ENCODE peak calls at places on chromosomes 1 and 21, in eight cellular contexts. O is right cardiac atrium; D is lower lobe of right lung; C is tibial nerve; B is colonic mucosa; I is transverse colon; M is ovary; K is naive thymus-derived CD4-positive, alpha-beta T cell. Q is an unnamed sample. For H3K27me3 and H3K4me1, the result is how much of the 10 kb centered on the place peaks cover.

GRCh38 chr1:59077739-59078503 is 219.0 kb upstream of the FGGY start:
- DNase-seq in O (no peak), D (no peak), C (no peak), B (no peak), I (no peak), M (no peak), K (no peak), Q (no peak)

GRCh38 chr1:64050601-64051000 is 152.8 kb upstream of the UBE2U start:
- DNase-seq in O (no peak), D (no peak), C (no peak), B (no peak), I (no peak), M (no peak), K (no peak), Q (no peak)

GRCh38 chr1:93814795-93815737 is 63.9 kb downstream of the DNTTIP2 start:
- DNase-seq in O (no peak), D (no peak), C (no peak), B (no peak), I (no peak), M (no peak), K (no peak), Q (no peak)

GRCh38 chr1:202968895-202969295 is 1.8 kb upstream of the CYB5R1 start:
- DNase-seq in O (peak), D (peak), C (no peak), B (peak), I (peak), M (no peak), K (peak), Q (no peak)

GRCh38 chr1:181044449-181044966 is 10.7 kb downstream of the MR1 start:
- DNase-seq in O (no peak), D (peak), C (no peak), B (peak), I (peak), M (no peak), K (no peak), Q (peak)

GRCh38 chr1:43454270-43455011 is 710 bp upstream of the HYI start:
- DNase-seq in O (peak), D (peak), C (peak), B (peak), I (peak), M (peak), K (peak), Q (peak)

GRCh38 chr1:230163205-230163604 is 96.2 kb downstream of the GALNT2 start:
- DNase-seq in O (no peak), D (no peak), C (no peak), B (no peak), I (no peak), M (no peak), K (no peak), Q (peak)

GRCh38 chr1:228417061-228417460 is 400 bp upstream of the TRIM17 start:
- DNase-seq in O (no peak), D (no peak), C (no peak), B (no peak), I (no peak), M (no peak), K (no peak), Q (no peak)

GRCh38 chr1:17890815-17891191 is 135.7 kb downstream of the ACTL8 start:
- DNase-seq in O (no peak), D (no peak), C (no peak), B (no peak), I (no peak), M (no peak), K (no peak), Q (no peak)

GRCh38 chr1:116870322-116870721 is 39.4 kb upstream of the PTGFRN start:
- DNase-seq in O (no peak), D (no peak), C (no peak), B (no peak), I (no peak), M (no peak), K (no peak), Q (peak)

GRCh38 chr1:207428783-207429182 is 25.3 kb upstream of the CR2 start:
- DNase-seq in O (no peak), D (no peak), C (no peak), B (no peak), I (no peak), M (no peak), K (no peak), Q (no peak)

GRCh38 chr1:9537863-9538668 is 1.2 kb upstream of the SLC25A33 start:
- DNase-seq in O (no peak), D (no peak), C (no peak), B (peak), I (peak), M (no peak), K (no peak), Q (no peak)

GRCh38 chr1:210294991-210295773 is 33.5 kb upstream of the HHAT start:
- DNase-seq in O (peak), D (peak), C (no peak), B (no peak), I (peak), M (no peak), K (no peak), Q (no peak)

GRCh38 chr1:178126261-178126660 is 32.4 kb downstream of the RASAL2 start:
- DNase-seq in O (no peak), D (no peak), C (no peak), B (no peak), I (no peak), M (no peak), K (no peak), Q (no peak)

GRCh38 chr1:229579101-229579651 is 20.7 kb upstream of the ABCB10 start:
- DNase-seq in O (peak), D (no peak), C (no peak), B (no peak), I (no peak), M (no peak), K (no peak), Q (no peak)

GRCh38 chr1:20112279-20113000 is 6.9 kb downstream of the PLA2G2D start:
- DNase-seq in O (no peak), D (no peak), C (no peak), B (no peak), I (no peak), M (no peak), K (no peak), Q (no peak)

GRCh38 chr1:27405074-27405473 is 12.7 kb downstream of the GPR3 start:
- DNase-seq in O (peak), D (no peak), C (no peak), B (no peak), I (no peak), M (no peak), K (no peak), Q (no peak)

GRCh38 chr1:196698993-196699392 is 47.1 kb downstream of the CFH start:
- DNase-seq in O (no peak), D (no peak), C (no peak), B (no peak), I (no peak), M (no peak), K (no peak), Q (no peak)

GRCh38 chr1:58594556-58594955 is 17.5 kb upstream of the TACSTD2 start:
- DNase-seq in O (no peak), D (no peak), C (no peak), B (no peak), I (no peak), M (no peak), K (no peak), Q (no peak)

GRCh38 chr1:101996830-101997485 is at the start of gene OLFM3:
- DNase-seq in O (peak), D (no peak), C (no peak), B (no peak), I (no peak), M (no peak), K (no peak), Q (no peak)

GRCh38 chr21:26962516-26963305 is 4.2 kb downstream of the ADAMTS5 start:
- DNase-seq in O (peak), D (no peak), C (no peak), B (no peak), I (no peak), M (no peak), K (no peak), Q (no peak)

GRCh38 chr21:31364265-31364945 is 20.3 kb upstream of the TIAM1 start:
- DNase-seq in O (no peak), D (no peak), C (no peak), B (no peak), I (no peak), M (no peak), K (no peak), Q (no peak)

GRCh38 chr1:50416150-50416527 is 7.1 kb downstream of the DMRTA2 start:
- DNase-seq in O (no peak), D (no peak), C (no peak), B (no peak), I (no peak), M (no peak), K (no peak), Q (no peak)

GRCh38 chr1:50416553-50417453 is 6.4 kb downstream of the DMRTA2 start:
- DNase-seq in O (no peak), D (no peak), C (no peak), B (no peak), I (no peak), M (no peak), K (no peak), Q (no peak)

GRCh38 chr1:50418600-50419109 is 4.6 kb downstream of the DMRTA2 start:
- DNase-seq in O (no peak), D (no peak), C (no peak), B (no peak), I (no peak), M (no peak), K (no peak), Q (no peak)

GRCh38 chr1:50417946-50418599 is 5.2 kb downstream of the DMRTA2 start:
- DNase-seq in O (no peak), D (no peak), C (no peak), B (no peak), I (no peak), M (no peak), K (no peak), Q (no peak)

GRCh38 chr1:50417487-50417886 is 5.8 kb downstream of the DMRTA2 start:
- DNase-seq in O (no peak), D (no peak), C (no peak), B (no peak), I (no peak), M (no peak), K (no peak), Q (no peak)
- H3K27me3 ChIP-seq in O (under half), D (half or more), C (half or more), B (half or more), I (half or more), M (under half), K (under half), Q (half or more)

GRCh38 chr1:23902611-23903278 is 10.4 kb downstream of the CNR2 start:
- DNase-seq in O (peak), D (no peak), C (no peak), B (no peak), I (no peak), M (no peak), K (no peak), Q (no peak)

GRCh38 chr1:23906731-23907130 is 6.4 kb downstream of the CNR2 start:
- DNase-seq in O (no peak), D (no peak), C (no peak), B (no peak), I (no peak), M (no peak), K (no peak), Q (no peak)

GRCh38 chr1:23904748-23905357 is 8.3 kb downstream of the CNR2 start:
- DNase-seq in O (no peak), D (no peak), C (no peak), B (no peak), I (no peak), M (no peak), K (no peak), Q (no peak)

GRCh38 chr1:23905461-23906025 is 7.6 kb downstream of the CNR2 start:
- DNase-seq in O (no peak), D (no peak), C (no peak), B (no peak), I (no peak), M (no peak), K (no peak), Q (no peak)

GRCh38 chr1:23903754-23904153 is 9.4 kb downstream of the CNR2 start:
- DNase-seq in O (no peak), D (no peak), C (no peak), B (no peak), I (no peak), M (no peak), K (no peak), Q (no peak)
- H3K4me1 ChIP-seq in O (under half), D (under half), C (under half), B (under half), I (under half), M (under half), K (under half), Q (under half)

GRCh38 chr1:22255341-22256212 is 112.7 kb upstream of the WNT4 start:
- DNase-seq in O (no peak), D (no peak), C (no peak), B (peak), I (peak), M (no peak), K (no peak), Q (no peak)
- H3K27me3 ChIP-seq in O (under half), D (under half), C (under half), B (under half), I (under half), M (under half), K (under half), Q (under half)

GRCh38 chr1:235299514-235299858 is 28.5 kb downstream of the ARID4B start:
- DNase-seq in O (no peak), D (no peak), C (no peak), B (no peak), I (no peak), M (no peak), K (no peak), Q (no peak)
- H3K4me1 ChIP-seq in O (under half), D (under half), C (under half), B (under half), I (under half), M (under half), K (under half), Q (under half)

GRCh38 chr1:47524272-47524671 is 86.4 kb downstream of the FOXD2 start:
- DNase-seq in O (no peak), D (no peak), C (no peak), B (no peak), I (no peak), M (no peak), K (no peak), Q (no peak)
- H3K27me3 ChIP-seq in O (under half), D (under half), C (under half), B (under half), I (under half), M (under half), K (under half), Q (under half)

DNA sequence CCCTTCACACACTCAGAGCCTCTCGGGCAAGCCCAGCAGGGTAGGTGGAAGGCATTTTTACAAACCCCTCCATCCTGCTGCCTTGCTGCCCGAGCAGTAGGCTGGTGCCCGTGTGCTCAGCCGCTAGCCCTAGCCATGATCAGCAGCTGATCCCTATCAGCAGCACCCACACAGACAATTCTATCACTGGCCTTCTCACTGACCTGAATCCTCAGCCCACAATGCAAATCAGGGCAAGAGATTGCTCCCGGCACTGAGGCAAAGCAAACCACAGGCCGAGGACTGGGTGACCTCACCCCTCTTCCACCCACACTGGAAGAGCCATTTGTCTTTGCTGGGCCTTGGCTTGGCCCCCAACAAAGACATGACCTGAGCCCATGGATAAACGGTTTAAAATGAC is 895 bp upstream of the PDZK1 start:
- DNase-seq in O (no peak), D (no peak), C (no peak), B (no peak), I (no peak), M (no peak), K (no peak), Q (no peak)
- H3K4me1 ChIP-seq in O (under half), D (under half), C (under half), B (under half), I (under half), M (under half), K (under half), Q (under half)

GRCh38 chr1:197922070-197922390 is 4.9 kb downstream of the LHX9 start:
- DNase-seq in O (no peak), D (no peak), C (no peak), B (no peak), I (no peak), M (no peak), K (no peak), Q (no peak)

GRCh38 chr1:197921235-197922069 is 4.3 kb downstream of the LHX9 start:
- DNase-seq in O (no peak), D (peak), C (no peak), B (peak), I (peak), M (no peak), K (no peak), Q (no peak)

GRCh38 chr1:197923013-197923412 is 5.8 kb downstream of the LHX9 start:
- DNase-seq in O (no peak), D (no peak), C (no peak), B (no peak), I (no peak), M (no peak), K (no peak), Q (no peak)

GRCh38 chr1:197927908-197928665 is 10.9 kb downstream of the LHX9 start:
- DNase-seq in O (no peak), D (no peak), C (no peak), B (no peak), I (no peak), M (no peak), K (no peak), Q (no peak)

DNA sequence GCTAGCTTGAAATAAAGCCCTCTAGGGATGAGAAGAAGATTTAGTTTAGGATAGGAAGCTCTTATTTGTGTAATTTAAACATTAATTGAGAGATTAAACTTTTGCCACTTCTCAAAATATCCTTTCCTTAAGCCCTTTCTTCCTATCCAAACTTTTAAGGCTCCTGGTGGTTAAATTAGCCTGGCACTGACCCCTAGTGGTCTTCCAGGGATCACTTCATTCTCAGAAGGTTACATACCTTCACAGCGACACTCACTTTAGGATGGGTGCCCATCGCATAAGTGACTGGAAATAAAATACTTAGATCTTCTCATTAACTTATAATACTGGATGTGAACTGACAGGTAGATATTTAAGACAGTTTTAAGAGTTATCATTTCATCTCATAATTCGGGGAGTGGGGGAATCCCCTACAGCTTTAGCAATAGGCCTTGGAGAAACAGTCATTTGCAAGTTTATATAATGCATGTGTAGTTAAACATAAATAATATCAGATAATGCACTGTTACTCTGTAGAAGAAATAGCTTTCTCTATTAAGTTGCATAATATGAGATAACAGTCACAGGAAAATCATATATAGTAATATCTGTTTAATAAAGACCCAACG is 7.4 kb downstream of the LHX9 start:
- DNase-seq in O (no peak), D (no peak), C (no peak), B (no peak), I (no peak), M (peak), K (no peak), Q (no peak)
- H3K27me3 ChIP-seq in O (under half), D (under half), C (half or more), B (under half), I (half or more), M (under half), K (under half), Q (under half)

GRCh38 chr21:45361033-45361997 is 43.6 kb upstream of the COL18A1 start:
- DNase-seq in O (peak), D (peak), C (no peak), B (no peak), I (no peak), M (no peak), K (no peak), Q (no peak)
- H3K4me1 ChIP-seq in O (under half), D (under half), C (under half), B (under half), I (under half), M (under half), K (under half), Q (under half)

GRCh38 chr1:12600880-12601633 is 17.0 kb downstream of the DHRS3 start:
- DNase-seq in O (peak), D (no peak), C (no peak), B (peak), I (peak), M (no peak), K (peak), Q (peak)
- H3K27me3 ChIP-seq in O (under half), D (under half), C (under half), B (under half), I (under half), M (under half), K (under half), Q (under half)